ENCODE peak calls at places on chromosomes 16 and 17, in ten cellular contexts. Z is T follicular helper cell; V is activated naive CD4-positive, alpha-beta T cell; P is osteocyte; T is A549; J is dermis microvascular lymphatic vessel endothelial cell; O is NCI-H1092; I is fibroblast of pulmonary artery; H is cardiac fibroblast; B is activated CD8-positive, alpha-beta T cell treated with anti-CD3 and anti-CD28 coated beads, Interleukin-2, amount 10 ng/mL, durations not matched to agents 7 days and 5 days. E is an unnamed sample.

GRCh38 chr17:8366231-8366630 is 10.3 kb downstream of the KRABD2 start:
- DNase-seq in Z (no peak), J (peak; percentile 80), I (peak; percentile 92), V (no peak), H (peak; percentile 92), B (no peak), P (no peak), O (no peak), T (no peak), E (no peak)

GRCh38 chr17:4840893-4841242 is 7.7 kb downstream of the MINK1 start:
- DNase-seq in T (no peak), B (no peak), H (no peak), Z (no peak), J (no peak), P (no peak), V (no peak), O (no peak), I (no peak), E (no peak)

GRCh38 chr16:22623351-22623781 is 112.7 kb downstream of the NPIPB5 start:
- DNase-seq in P (peak; percentile 72), O (no peak), T (no peak), Z (no peak), V (no peak), J (no peak), H (peak; percentile 36), B (no peak), I (peak; percentile 35), E (no peak)

GRCh38 chr16:79767597-79768280 is 167.2 kb upstream of the MAF start:
- DNase-seq in V (no peak), I (peak; percentile 13), P (no peak), H (peak; percentile 54), J (peak; percentile 24), Z (no peak), B (no peak), O (no peak), T (no peak), E (no peak)

GRCh38 chr17:17394494-17394893 is 82.3 kb upstream of the MED9 start:
- DNase-seq in O (no peak), Z (no peak), H (no peak), J (no peak), P (no peak), T (no peak), B (no peak), I (no peak), V (no peak), E (no peak)

GRCh38 chr17:45050680-45051059 is 762 bp downstream of the DCAKD start:
- DNase-seq in H (no peak), B (peak; percentile 51), J (peak; percentile 51), I (no peak), Z (peak; percentile 6), V (no peak), O (no peak), T (peak; percentile 45), P (no peak), E (no peak)

GRCh38 chr17:8072727-8073461 is 14.6 kb downstream of the ALOX12B start:
- DNase-seq in P (no peak), B (peak; percentile 47), H (no peak), V (peak; percentile 21), I (no peak), Z (no peak), O (no peak), T (no peak), J (no peak), E (no peak)

GRCh38 chr16:1414532-1415265 is at the start of gene UNKL:
- DNase-seq in V (peak; percentile 85), J (peak; percentile 66), B (peak; percentile 88), O (peak; percentile 52), H (peak; percentile 71), T (no peak), I (peak; percentile 64), Z (peak; percentile 78), P (no peak), E (peak; percentile 88)

GRCh38 chr17:19644493-19645210 is 3.9 kb upstream of the ALDH3A2 start:
- DNase-seq in B (no peak), J (no peak), V (no peak), H (peak; percentile 55), I (no peak), P (no peak), O (no peak), Z (no peak), T (no peak), E (no peak)

GRCh38 chr17:31132977-31133376 is 38.2 kb downstream of the NF1 start:
- DNase-seq in O (no peak), Z (no peak), J (no peak), H (no peak), T (no peak), I (no peak), P (no peak), B (no peak), V (no peak), E (no peak)

GRCh38 chr16:22092143-22092933 is at the start of gene VWA3A:
- DNase-seq in V (no peak), P (no peak), B (no peak), J (peak; percentile 51), T (no peak), H (peak; percentile 68), Z (no peak), O (no peak), I (peak; percentile 56), E (peak; percentile 50)

GRCh38 chr17:16002708-16003265 is 3.2 kb downstream of the TTC19 start:
- DNase-seq in T (no peak), O (no peak), Z (no peak), J (no peak), B (no peak), V (no peak), I (no peak), P (no peak), H (no peak), E (no peak)

GRCh38 chr17:80718428-80718827 is 173.8 kb downstream of the RPTOR start:
- DNase-seq in B (no peak), H (no peak), O (no peak), J (no peak), I (no peak), P (no peak), V (no peak), Z (no peak), T (no peak), E (no peak)

GRCh38 chr17:74922694-74923537 is at the start of gene USH1G:
- DNase-seq in V (no peak), O (no peak), Z (no peak), B (no peak), P (no peak), T (no peak), I (no peak), J (no peak), H (no peak), E (peak; percentile 77)

GRCh38 chr16:72189865-72190371 is 18.0 kb upstream of the PMFBP1 start:
- DNase-seq in J (peak; percentile 48), O (no peak), T (no peak), B (no peak), H (peak; percentile 83), Z (no peak), V (no peak), P (no peak), I (peak; percentile 87), E (no peak)

E was measured in HEK293T.